ENCODE peak calls at places on chromosomes 5 and 9, in nine cellular contexts. K, N, C, A, I, F, O, Q and U are unnamed samples.

GRCh38 chr9:96033896-96034295 is 158.4 kb downstream of the ERCC6L2 start:
- DNase-seq in K (no peak), N (no peak), C (no peak), A (no peak), I (no peak), F (no peak), O (no peak), Q (no peak), U (no peak)

GRCh38 chr9:14318934-14319513 is 5.1 kb upstream of the NFIB start:
- DNase-seq in K (no peak), N (peak), C (no peak), A (no peak), I (no peak), F (no peak), O (no peak), Q (no peak), U (no peak)

GRCh38 chr5:115179959-115180709 is 10.4 kb upstream of the TRIM36 start:
- DNase-seq in K (peak), N (peak), C (no peak), A (no peak), I (no peak), F (peak), O (no peak), Q (no peak), U (peak)

GRCh38 chr9:108724122-108724521 is 131.7 kb downstream of the ACTL7B start:
- DNase-seq in K (no peak), N (no peak), C (no peak), A (no peak), I (no peak), F (no peak), O (no peak), Q (no peak), U (no peak)

GRCh38 chr5:110807174-110807573 is 68.4 kb downstream of the SLC25A46 start:
- DNase-seq in K (no peak), N (no peak), C (no peak), A (no peak), I (no peak), F (no peak), O (no peak), Q (no peak), U (no peak)

GRCh38 chr9:31089822-31090221 is 1294.6 kb upstream of the ACO1 start:
- DNase-seq in K (no peak), N (no peak), C (no peak), A (no peak), I (peak), F (no peak), O (no peak), Q (no peak), U (no peak)

GRCh38 chr9:14313951-14314423 is at the start of gene NFIB:
- DNase-seq in K (no peak), N (no peak), C (peak), A (no peak), I (peak), F (peak), O (no peak), Q (no peak), U (peak)

GRCh38 chr5:52498607-52499006 is 289.1 kb upstream of the ITGA1 start:
- DNase-seq in K (no peak), N (no peak), C (no peak), A (no peak), I (no peak), F (no peak), O (no peak), Q (no peak), U (no peak)

GRCh38 chr9:91530829-91531228 is 107.2 kb upstream of the NFIL3 start:
- DNase-seq in K (no peak), N (no peak), C (no peak), A (no peak), I (no peak), F (peak), O (no peak), Q (no peak), U (no peak)

GRCh38 chr9:78714591-78714990 is 417.7 kb downstream of the PSAT1 start:
- DNase-seq in K (no peak), N (no peak), C (no peak), A (no peak), I (no peak), F (peak), O (no peak), Q (no peak), U (no peak)

GRCh38 chr9:34636791-34637355 is 714 bp downstream of the SIGMAR1 start:
- DNase-seq in K (no peak), N (no peak), C (no peak), A (no peak), I (no peak), F (no peak), O (no peak), Q (no peak), U (no peak)